ENCODE peak calls at places on chromosomes 1 and 21, in ten cellular contexts. One of them, this sample, is unnamed.

GRCh38 chr1:224507771-224508523 is 73.3 kb upstream of the WDR26 start:
- DNase-seq in foreskin keratinocyte: no peak
- DNase-seq in AG04450: no peak
- DNase-seq in hepatocyte: no peak
- DNase-seq in uterus: no peak
- DNase-seq in WERI-Rb-1: no peak
- DNase-seq in choroid plexus epithelial cell: no peak
- DNase-seq in natural killer cell: no peak
- DNase-seq in fibroblast of lung: no peak
- DNase-seq in upper lobe of right lung: no peak
- DNase-seq in this sample: no peak

GRCh38 chr21:26715116-26715515 is 130.1 kb downstream of the ADAMTS1 start:
- DNase-seq in foreskin keratinocyte: no peak
- DNase-seq in AG04450: no peak
- DNase-seq in hepatocyte: no peak
- DNase-seq in uterus: no peak
- DNase-seq in WERI-Rb-1: no peak
- DNase-seq in choroid plexus epithelial cell: no peak
- DNase-seq in natural killer cell: no peak
- DNase-seq in fibroblast of lung: no peak
- DNase-seq in upper lobe of right lung: no peak
- DNase-seq in this sample: no peak

GRCh38 chr1:41878911-41879310 is 39.8 kb downstream of the HIVEP3 start:
- DNase-seq in foreskin keratinocyte: no peak
- DNase-seq in AG04450: no peak
- DNase-seq in hepatocyte: no peak
- DNase-seq in uterus: no peak
- DNase-seq in WERI-Rb-1: no peak
- DNase-seq in choroid plexus epithelial cell: no peak
- DNase-seq in natural killer cell: no peak
- DNase-seq in fibroblast of lung: no peak
- DNase-seq in upper lobe of right lung: no peak
- DNase-seq in this sample: no peak

GRCh38 chr1:7267493-7267892 is 482.2 kb downstream of the CAMTA1 start:
- DNase-seq in foreskin keratinocyte: peak
- DNase-seq in AG04450: peak
- DNase-seq in hepatocyte: peak
- DNase-seq in uterus: no peak
- DNase-seq in WERI-Rb-1: no peak
- DNase-seq in choroid plexus epithelial cell: peak
- DNase-seq in natural killer cell: no peak
- DNase-seq in fibroblast of lung: peak
- DNase-seq in upper lobe of right lung: no peak
- DNase-seq in this sample: no peak

GRCh38 chr1:16631248-16632043 is 18.1 kb upstream of the NBPF1 start:
- DNase-seq in foreskin keratinocyte: no peak
- DNase-seq in AG04450: no peak
- DNase-seq in hepatocyte: no peak
- DNase-seq in uterus: peak
- DNase-seq in WERI-Rb-1: peak
- DNase-seq in choroid plexus epithelial cell: no peak
- DNase-seq in natural killer cell: peak
- DNase-seq in fibroblast of lung: no peak
- DNase-seq in upper lobe of right lung: peak
- DNase-seq in this sample: peak

GRCh38 chr21:35615325-35615724 is 445.0 kb downstream of the SETD4 start:
- DNase-seq in foreskin keratinocyte: no peak
- DNase-seq in AG04450: no peak
- DNase-seq in hepatocyte: no peak
- DNase-seq in uterus: no peak
- DNase-seq in WERI-Rb-1: no peak
- DNase-seq in choroid plexus epithelial cell: no peak
- DNase-seq in natural killer cell: no peak
- DNase-seq in fibroblast of lung: no peak
- DNase-seq in upper lobe of right lung: no peak
- DNase-seq in this sample: no peak

GRCh38 chr1:30144831-30145230 is 578.6 kb downstream of the MATN1 start:
- DNase-seq in foreskin keratinocyte: no peak
- DNase-seq in AG04450: no peak
- DNase-seq in hepatocyte: no peak
- DNase-seq in uterus: no peak
- DNase-seq in WERI-Rb-1: no peak
- DNase-seq in choroid plexus epithelial cell: no peak
- DNase-seq in natural killer cell: no peak
- DNase-seq in fibroblast of lung: no peak
- DNase-seq in upper lobe of right lung: no peak
- DNase-seq in this sample: no peak

GRCh38 chr1:169193191-169193850 is 86.8 kb downstream of the ATP1B1 start:
- DNase-seq in foreskin keratinocyte: no peak
- DNase-seq in AG04450: no peak
- DNase-seq in hepatocyte: peak
- DNase-seq in uterus: peak
- DNase-seq in WERI-Rb-1: no peak
- DNase-seq in choroid plexus epithelial cell: peak
- DNase-seq in natural killer cell: no peak
- DNase-seq in fibroblast of lung: peak
- DNase-seq in upper lobe of right lung: no peak
- DNase-seq in this sample: no peak

GRCh38 chr21:10430007-10430406 is 91.4 kb upstream of the TPTE start:
- DNase-seq in foreskin keratinocyte: no peak
- DNase-seq in AG04450: no peak
- DNase-seq in hepatocyte: no peak
- DNase-seq in uterus: no peak
- DNase-seq in WERI-Rb-1: no peak
- DNase-seq in choroid plexus epithelial cell: no peak
- DNase-seq in natural killer cell: no peak
- DNase-seq in fibroblast of lung: no peak
- DNase-seq in upper lobe of right lung: no peak
- DNase-seq in this sample: no peak

DNA sequence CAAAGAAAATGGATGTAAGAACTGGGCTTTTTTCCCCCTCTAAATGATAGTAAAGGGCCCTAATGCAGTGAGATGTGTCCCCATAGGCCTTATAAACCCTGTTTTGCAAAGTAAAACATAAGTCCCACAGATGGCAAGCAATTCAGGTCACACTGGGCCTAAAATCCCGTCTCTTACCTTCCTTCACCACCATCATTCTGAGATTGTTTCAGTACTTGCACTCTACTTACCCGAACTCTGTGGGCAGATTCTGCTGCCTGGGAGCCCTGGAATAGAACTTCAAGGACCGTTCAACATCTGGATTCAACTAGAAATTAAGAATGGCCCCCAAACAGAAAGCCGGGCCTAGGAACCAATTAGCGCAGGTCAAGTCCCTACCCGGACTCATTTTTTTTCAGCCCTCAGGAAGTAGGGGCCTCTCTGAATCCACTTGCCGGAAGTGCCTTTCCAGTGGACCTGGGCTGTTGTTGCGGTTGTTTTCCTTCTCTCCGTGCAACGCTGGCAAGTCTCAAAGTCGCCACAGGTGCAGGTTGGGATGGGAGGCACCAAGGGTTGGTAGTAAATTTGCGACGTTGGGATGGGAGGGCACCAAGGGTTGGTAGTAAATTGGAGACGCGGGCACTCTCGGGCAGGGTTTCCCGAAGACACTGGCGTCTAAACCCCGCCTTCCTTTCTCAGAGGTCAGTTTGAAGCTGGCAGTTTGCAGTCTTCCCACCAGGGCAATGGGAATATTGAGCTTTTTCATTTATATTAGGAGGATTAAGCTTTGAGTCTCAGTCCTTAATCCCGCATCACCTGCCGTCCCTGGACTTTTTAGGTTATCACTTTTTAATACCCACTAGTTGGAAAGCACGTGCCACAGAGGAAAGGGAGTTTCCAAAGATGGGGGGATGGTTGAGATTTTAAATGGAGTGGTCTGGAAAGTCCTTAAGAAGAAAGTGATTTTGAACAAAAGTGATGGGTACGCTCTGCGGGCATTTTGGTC is at the start of gene TMEM69:
- DNase-seq in foreskin keratinocyte: peak
- DNase-seq in AG04450: peak
- DNase-seq in hepatocyte: peak
- DNase-seq in uterus: peak
- DNase-seq in WERI-Rb-1: peak
- DNase-seq in choroid plexus epithelial cell: peak
- DNase-seq in natural killer cell: peak
- DNase-seq in fibroblast of lung: peak
- DNase-seq in upper lobe of right lung: peak
- DNase-seq in this sample: peak
- TF ChIP-seq CTCF in foreskin keratinocyte: no peak
- TF ChIP-seq CTCF in AG04450: peak
- TF ChIP-seq CTCF in hepatocyte: no peak
- TF ChIP-seq CTCF in uterus: no peak
- TF ChIP-seq CTCF in WERI-Rb-1: no peak
- TF ChIP-seq CTCF in choroid plexus epithelial cell: peak
- TF ChIP-seq CTCF in natural killer cell: no peak
- TF ChIP-seq CTCF in fibroblast of lung: no peak
- TF ChIP-seq CTCF in upper lobe of right lung: peak
- TF ChIP-seq CTCF in this sample: no peak

DNA sequence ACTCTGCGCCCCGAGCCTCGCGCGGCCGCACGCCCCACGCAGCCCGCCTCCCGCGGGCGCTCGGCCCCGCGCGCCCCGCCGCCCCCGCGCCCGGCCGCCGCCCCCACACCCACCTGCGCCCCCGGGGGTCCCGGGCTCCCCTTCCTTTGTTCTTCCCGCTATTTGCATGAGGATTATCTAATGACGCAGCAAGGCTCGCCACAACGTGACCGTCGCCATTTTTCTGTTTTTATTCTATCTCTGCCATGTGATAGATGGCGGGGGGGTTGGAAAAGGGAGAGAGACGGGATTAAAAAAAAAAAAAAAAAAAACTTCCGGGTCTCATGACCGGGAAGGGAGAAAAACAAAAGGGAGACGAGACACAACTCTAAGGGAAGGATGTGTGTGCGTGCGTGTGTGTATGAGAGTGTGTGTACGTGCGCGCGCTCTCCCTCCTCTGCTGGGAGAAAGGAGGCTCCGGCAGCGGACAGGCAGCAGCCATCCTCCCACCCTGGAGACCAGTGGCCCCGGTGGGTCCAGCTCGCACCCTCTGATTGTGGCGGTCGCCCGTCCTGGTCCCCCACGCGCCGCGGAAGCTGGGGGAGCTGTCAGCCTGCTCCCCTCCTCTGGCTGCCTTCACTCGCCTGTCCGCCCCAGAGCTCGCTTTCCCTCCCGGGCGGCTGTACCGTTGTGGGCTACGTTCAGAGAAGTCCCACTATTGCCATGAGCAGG is 80.4 kb upstream of the AK4 start:
- DNase-seq in foreskin keratinocyte: peak
- DNase-seq in AG04450: no peak
- DNase-seq in hepatocyte: peak
- DNase-seq in uterus: peak
- DNase-seq in WERI-Rb-1: peak
- DNase-seq in choroid plexus epithelial cell: peak
- DNase-seq in natural killer cell: peak
- DNase-seq in fibroblast of lung: peak
- DNase-seq in upper lobe of right lung: peak
- DNase-seq in this sample: peak
- TF ChIP-seq CTCF in foreskin keratinocyte: no peak
- TF ChIP-seq CTCF in AG04450: no peak
- TF ChIP-seq CTCF in hepatocyte: no peak
- TF ChIP-seq CTCF in uterus: no peak
- TF ChIP-seq CTCF in WERI-Rb-1: no peak
- TF ChIP-seq CTCF in choroid plexus epithelial cell: no peak
- TF ChIP-seq CTCF in natural killer cell: no peak
- TF ChIP-seq CTCF in fibroblast of lung: no peak
- TF ChIP-seq CTCF in upper lobe of right lung: no peak
- TF ChIP-seq CTCF in this sample: no peak

DNA sequence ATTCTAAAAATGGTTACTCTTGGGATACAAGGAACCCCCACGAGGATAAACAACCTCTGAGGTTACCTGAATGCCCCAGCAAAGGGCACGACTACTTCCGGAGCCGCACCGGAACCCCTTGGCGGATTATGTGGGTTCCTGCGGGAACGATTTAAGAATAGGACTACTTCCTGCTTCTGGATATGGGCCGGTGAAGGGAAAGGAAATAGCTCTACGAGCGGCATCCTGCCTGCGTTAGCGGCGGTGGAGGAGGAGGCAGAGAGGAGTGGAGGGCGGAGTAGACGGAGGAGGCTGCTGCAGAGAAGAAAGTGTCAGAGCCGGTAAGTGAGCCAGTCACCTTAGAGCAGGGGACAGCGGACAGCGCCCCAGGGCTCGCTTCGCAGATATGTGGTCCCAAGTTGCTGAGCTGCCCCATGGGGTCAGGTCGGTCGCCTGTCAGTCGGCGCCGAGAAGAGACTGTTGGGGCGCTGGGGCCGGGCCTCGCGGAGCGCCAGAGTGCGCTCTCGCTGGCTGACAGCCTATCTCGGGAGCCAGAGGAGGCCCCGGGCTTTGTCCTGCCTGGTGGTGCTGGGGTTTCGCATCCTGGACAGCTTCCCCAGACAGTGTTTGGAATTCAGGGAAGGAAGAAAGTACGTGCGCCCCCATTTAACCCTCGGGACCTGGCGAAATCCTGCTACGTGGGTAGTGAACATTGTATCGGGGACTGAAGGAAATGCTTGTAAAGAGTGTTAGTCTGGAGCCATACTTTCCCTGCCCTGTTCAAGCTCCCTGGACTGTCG is at the start of gene KLHL20:
- DNase-seq in foreskin keratinocyte: peak
- DNase-seq in AG04450: peak
- DNase-seq in hepatocyte: peak
- DNase-seq in uterus: peak
- DNase-seq in WERI-Rb-1: peak
- DNase-seq in choroid plexus epithelial cell: peak
- DNase-seq in natural killer cell: peak
- DNase-seq in fibroblast of lung: peak
- DNase-seq in upper lobe of right lung: peak
- DNase-seq in this sample: peak
- TF ChIP-seq CTCF in foreskin keratinocyte: peak
- TF ChIP-seq CTCF in AG04450: peak
- TF ChIP-seq CTCF in hepatocyte: peak
- TF ChIP-seq CTCF in uterus: peak
- TF ChIP-seq CTCF in WERI-Rb-1: no peak
- TF ChIP-seq CTCF in choroid plexus epithelial cell: no peak
- TF ChIP-seq CTCF in natural killer cell: no peak
- TF ChIP-seq CTCF in fibroblast of lung: no peak
- TF ChIP-seq CTCF in upper lobe of right lung: no peak
- TF ChIP-seq CTCF in this sample: no peak

GRCh38 chr21:15667824-15668223 is 62.0 kb upstream of the USP25 start:
- DNase-seq in foreskin keratinocyte: no peak
- DNase-seq in AG04450: no peak
- DNase-seq in hepatocyte: no peak
- DNase-seq in uterus: no peak
- DNase-seq in WERI-Rb-1: no peak
- DNase-seq in choroid plexus epithelial cell: no peak
- DNase-seq in natural killer cell: no peak
- DNase-seq in fibroblast of lung: no peak
- DNase-seq in upper lobe of right lung: no peak
- DNase-seq in this sample: no peak

GRCh38 chr21:15667010-15667409 is 62.8 kb upstream of the USP25 start:
- DNase-seq in foreskin keratinocyte: peak
- DNase-seq in AG04450: no peak
- DNase-seq in hepatocyte: no peak
- DNase-seq in uterus: no peak
- DNase-seq in WERI-Rb-1: no peak
- DNase-seq in choroid plexus epithelial cell: peak
- DNase-seq in natural killer cell: no peak
- DNase-seq in fibroblast of lung: peak
- DNase-seq in upper lobe of right lung: no peak
- DNase-seq in this sample: no peak

GRCh38 chr21:15671188-15671587 is 58.6 kb upstream of the USP25 start:
- DNase-seq in foreskin keratinocyte: no peak
- DNase-seq in AG04450: no peak
- DNase-seq in hepatocyte: no peak
- DNase-seq in uterus: no peak
- DNase-seq in WERI-Rb-1: no peak
- DNase-seq in choroid plexus epithelial cell: no peak
- DNase-seq in natural killer cell: no peak
- DNase-seq in fibroblast of lung: no peak
- DNase-seq in upper lobe of right lung: no peak
- DNase-seq in this sample: no peak

GRCh38 chr21:15669247-15669646 is 60.5 kb upstream of the USP25 start:
- DNase-seq in foreskin keratinocyte: no peak
- DNase-seq in AG04450: no peak
- DNase-seq in hepatocyte: no peak
- DNase-seq in uterus: no peak
- DNase-seq in WERI-Rb-1: no peak
- DNase-seq in choroid plexus epithelial cell: peak
- DNase-seq in natural killer cell: no peak
- DNase-seq in fibroblast of lung: peak
- DNase-seq in upper lobe of right lung: no peak
- DNase-seq in this sample: no peak
- TF ChIP-seq CTCF in foreskin keratinocyte: no peak
- TF ChIP-seq CTCF in AG04450: no peak
- TF ChIP-seq CTCF in hepatocyte: no peak
- TF ChIP-seq CTCF in uterus: no peak
- TF ChIP-seq CTCF in WERI-Rb-1: no peak
- TF ChIP-seq CTCF in choroid plexus epithelial cell: no peak
- TF ChIP-seq CTCF in natural killer cell: no peak
- TF ChIP-seq CTCF in fibroblast of lung: no peak
- TF ChIP-seq CTCF in upper lobe of right lung: no peak
- TF ChIP-seq CTCF in this sample: no peak

This sample was measured in CD4-positive, alpha-beta T cell.